ENCODE peak calls at places on chromosome 9, in eight cellular contexts. T is endodermal cell, Z is gastrocnemius medialis, Q is DND-41, X is psoas muscle, U is A673, D is left lung, H is neuronal stem cell. I is an unnamed sample.

GRCh38 chr9:109086221-109086620 is 33.5 kb downstream of the TMEM245 start:
- DNase-seq in T (no peak), Z (no peak), Q (no peak), X (no peak), U (no peak), D (no peak), H (no peak), I (no peak)

GRCh38 chr9:27371382-27371781 is 74.4 kb upstream of the EQTN start:
- DNase-seq in T (no peak), Z (peak; percentile 59), Q (no peak), X (no peak), U (no peak), D (no peak), H (no peak), I (no peak)

GRCh38 chr9:18947772-18948391 is 85.1 kb downstream of the SAXO1 start:
- DNase-seq in T (no peak), Z (no peak), Q (no peak), X (no peak), U (no peak), D (no peak), H (no peak), I (no peak)

GRCh38 chr9:79684711-79685575 is 113.2 kb downstream of the TLE4 start:
- DNase-seq in T (no peak), Z (no peak), Q (no peak), X (no peak), U (no peak), D (no peak), H (no peak), I (no peak)

GRCh38 chr9:36572515-36573418 is at the start of gene MELK:
- DNase-seq in T (peak; percentile 95), Z (peak; percentile 62), Q (peak; percentile 89), X (peak; percentile 88), U (peak; percentile 91), D (peak; percentile 96), H (peak; percentile 82), I (peak; percentile 91)

GRCh38 chr9:114231218-114232090 is 76.1 kb downstream of the COL27A1 start:
- DNase-seq in T (no peak), Z (no peak), Q (no peak), X (no peak), U (no peak), D (no peak), H (no peak), I (no peak)

GRCh38 chr9:13719981-13720380 is 440.5 kb upstream of the MPDZ start:
- DNase-seq in T (no peak), Z (no peak), Q (no peak), X (no peak), U (no peak), D (no peak), H (no peak), I (no peak)

GRCh38 chr9:127013597-127013996 is 99.0 kb downstream of the RALGPS1 start:
- DNase-seq in T (no peak), Z (no peak), Q (no peak), X (no peak), U (no peak), D (no peak), H (no peak), I (no peak)

GRCh38 chr9:115296831-115297565 is 179.0 kb upstream of the TNC start:
- DNase-seq in T (peak; percentile 49), Z (no peak), Q (no peak), X (no peak), U (no peak), D (no peak), H (no peak), I (no peak)

GRCh38 chr9:751137-752051 is 90.1 kb upstream of the DMRT1 start:
- DNase-seq in T (no peak), Z (peak; percentile 40), Q (no peak), X (no peak), U (peak; percentile 57), D (no peak), H (no peak), I (no peak)

GRCh38 chr9:95182854-95183563 is 134.5 kb downstream of the FANCC start:
- DNase-seq in T (peak; percentile 84), Z (no peak), Q (no peak), X (no peak), U (peak; percentile 44), D (no peak), H (no peak), I (no peak)

GRCh38 chr9:134944351-134944802 is 26.7 kb upstream of the FCN1 start:
- DNase-seq in T (peak; percentile 76), Z (peak; percentile 10), Q (no peak), X (peak; percentile 30), U (peak; percentile 80), D (no peak), H (peak; percentile 44), I (peak; percentile 58)

GRCh38 chr9:99235874-99236627 is 14.0 kb downstream of the SEC61B start:
- DNase-seq in T (no peak), Z (no peak), Q (peak; percentile 12), X (no peak), U (no peak), D (no peak), H (no peak), I (no peak)

GRCh38 chr9:114289106-114289505 is 33.8 kb upstream of the ORM1 start:
- DNase-seq in T (peak; percentile 37), Z (peak; percentile 1), Q (no peak), X (peak; percentile 35), U (no peak), D (peak; percentile 59), H (no peak), I (peak; percentile 46)

GRCh38 chr9:88358743-88359142 is 29.5 kb upstream of the SPIN1 start:
- DNase-seq in T (no peak), Z (no peak), Q (no peak), X (no peak), U (no peak), D (no peak), H (no peak), I (no peak)

DNA sequence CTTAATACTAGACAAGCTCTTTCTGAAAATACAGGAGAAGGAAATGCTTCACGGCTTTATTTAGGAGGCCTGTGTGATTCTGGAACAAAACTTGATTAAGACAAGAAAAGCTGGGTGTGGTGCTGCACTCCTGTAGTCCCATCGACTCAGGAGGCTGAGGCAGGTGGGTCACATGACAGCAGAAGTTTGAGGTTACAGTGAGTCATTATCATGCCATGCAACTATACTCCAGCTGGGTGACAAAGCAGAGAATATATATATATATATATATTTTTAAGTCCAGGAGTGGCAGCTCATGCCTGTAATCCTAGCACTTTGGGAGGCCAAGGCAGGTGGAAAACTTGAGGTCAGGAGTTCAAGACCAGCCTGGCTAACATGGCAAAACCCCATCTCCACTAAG is 33.1 kb upstream of the SPIN1 start:
- DNase-seq in T (no peak), Z (no peak), Q (no peak), X (no peak), U (no peak), D (no peak), H (no peak), I (no peak)
- H3K9me3 ChIP-seq in T (no peaks in the 10 kb centered on the region), Z (no peaks in the 10 kb centered on the region), Q (no peaks in the 10 kb centered on the region), X (no peaks in the 10 kb centered on the region), U (no peaks in the 10 kb centered on the region), D (no peaks in the 10 kb centered on the region), H (no peaks in the 10 kb centered on the region), I (no peaks in the 10 kb centered on the region)

DNA sequence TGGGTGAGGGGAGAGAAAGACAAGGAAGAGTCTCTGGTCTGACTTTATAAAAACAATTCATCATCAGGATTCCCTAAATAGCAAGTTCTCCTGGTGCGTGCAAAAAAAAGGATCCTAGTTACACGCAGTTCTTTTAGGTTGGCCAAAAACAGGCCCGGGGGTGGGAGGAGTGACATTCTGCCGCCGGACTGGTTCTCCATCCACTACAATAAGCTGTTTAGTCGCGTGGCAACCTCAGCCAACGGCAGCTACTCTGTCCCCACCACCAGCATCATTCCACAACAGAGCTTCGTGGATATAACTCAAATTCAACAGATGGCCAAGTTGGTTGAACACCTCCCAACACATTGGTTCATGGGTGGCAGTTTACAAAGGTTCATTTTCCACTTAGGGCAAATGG is 2.9 kb upstream of the FAM163B start:
- DNase-seq in T (no peak), Z (no peak), Q (no peak), X (peak; percentile 9), U (no peak), D (peak; percentile 6), H (no peak), I (no peak)
- H3K27me3 ChIP-seq in T (peaks cover 62% of the 10 kb centered on the region), Z (peaks cover 49% of the 10 kb centered on the region), Q (no peaks in the 10 kb centered on the region), X (no peaks in the 10 kb centered on the region), U (peaks cover 80% of the 10 kb centered on the region), D (peaks cover 30% of the 10 kb centered on the region), H (peaks cover 23% of the 10 kb centered on the region), I (peaks cover 58% of the 10 kb centered on the region)

GRCh38 chr9:111561165-111561719 is 36.3 kb downstream of the ZNF483 start:
- DNase-seq in T (no peak), Z (no peak), Q (no peak), X (no peak), U (no peak), D (no peak), H (no peak), I (no peak)
- H3K9me3 ChIP-seq in T (peaks cover 7% of the 10 kb centered on the region), Z (no peaks in the 10 kb centered on the region), Q (no peaks in the 10 kb centered on the region), X (no peaks in the 10 kb centered on the region), U (no peaks in the 10 kb centered on the region), D (no peaks in the 10 kb centered on the region), H (peaks cover 12% of the 10 kb centered on the region), I (peaks cover 8% of the 10 kb centered on the region)

GRCh38 chr9:29212590-29213373 is 1639.5 kb upstream of the C9orf72 start:
- DNase-seq in T (peak; percentile 78), Z (no peak), Q (no peak), X (peak; percentile 38), U (peak; percentile 74), D (peak; percentile 66), H (peak; percentile 24), I (peak; percentile 53)

GRCh38 chr9:29213374-29214161 is 1640.3 kb upstream of the C9orf72 start:
- DNase-seq in T (peak; percentile 89), Z (no peak), Q (no peak), X (peak; percentile 34), U (peak; percentile 90), D (peak; percentile 67), H (peak; percentile 54), I (peak; percentile 59)

GRCh38 chr9:29211003-29211584 is 1637.8 kb upstream of the C9orf72 start:
- DNase-seq in T (no peak), Z (no peak), Q (no peak), X (no peak), U (no peak), D (no peak), H (no peak), I (no peak)

GRCh38 chr9:29209748-29210276 is 1636.5 kb upstream of the C9orf72 start:
- DNase-seq in T (no peak), Z (no peak), Q (no peak), X (no peak), U (peak; percentile 67), D (no peak), H (no peak), I (no peak)

DNA sequence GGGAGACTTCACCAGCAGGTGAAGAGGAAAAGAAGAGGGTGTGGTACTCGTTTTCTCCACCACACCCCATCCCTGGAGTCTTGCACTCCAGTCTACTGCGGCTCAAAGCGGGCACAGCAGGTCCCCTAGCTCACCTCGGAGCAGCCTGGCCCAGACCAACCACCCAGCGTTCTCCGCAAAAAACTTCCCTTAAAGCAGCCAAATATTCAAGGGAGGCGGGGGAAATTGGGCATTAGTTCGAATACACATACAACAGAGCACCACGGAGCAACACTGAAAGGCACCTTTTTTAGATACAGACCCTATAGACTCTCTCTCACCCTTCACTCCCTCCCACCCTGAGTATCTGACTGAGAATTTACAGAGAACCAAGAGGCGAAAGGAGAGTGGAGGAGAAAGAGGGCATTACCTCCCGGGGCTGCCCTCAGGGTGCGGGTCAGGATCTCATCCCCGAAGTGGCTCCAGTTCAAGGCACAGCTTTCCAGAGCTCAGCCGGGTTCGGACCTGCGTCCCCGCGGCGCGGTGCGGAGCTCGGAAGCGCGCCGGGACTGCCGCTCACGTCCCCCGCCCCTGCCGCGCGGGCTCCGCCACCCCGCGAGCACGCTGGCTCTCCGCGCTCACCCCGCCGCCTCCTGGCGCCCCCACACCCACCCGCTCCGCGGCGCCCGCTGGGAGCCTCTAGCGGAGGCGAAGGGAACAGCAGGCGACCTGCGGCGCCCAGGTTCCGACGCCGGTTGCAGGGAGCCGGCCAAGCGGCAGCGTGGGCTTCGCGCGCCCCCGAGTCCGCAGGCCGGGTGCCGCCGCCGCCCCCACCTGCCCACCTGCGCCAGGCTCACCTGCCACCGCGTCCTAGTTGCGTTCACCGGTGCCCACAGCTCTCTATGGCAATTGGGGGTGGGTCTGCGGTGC is 1638.7 kb upstream of the C9orf72 start:
- DNase-seq in T (peak; percentile 88), Z (no peak), Q (no peak), X (peak; percentile 53), U (peak; percentile 88), D (peak; percentile 88), H (peak; percentile 65), I (peak; percentile 74)
- H3K27me3 ChIP-seq in T (peaks cover 56% of the 10 kb centered on the region), Z (peaks cover 58% of the 10 kb centered on the region), Q (no peaks in the 10 kb centered on the region), X (no peaks in the 10 kb centered on the region), U (no peaks in the 10 kb centered on the region), D (peaks cover 67% of the 10 kb centered on the region), H (peaks cover 34% of the 10 kb centered on the region), I (peaks cover 69% of the 10 kb centered on the region)

I was measured in upper lobe of right lung.